ENCODE peak calls at places on chromosomes 12 and 14, in nine cellular contexts. P is mesendoderm; I is transverse colon; Z is naive thymus-derived CD4-positive, alpha-beta T cell; L is astrocyte; A is HTR-8/SVneo; T is AG09309; M is hepatic stellate cell; B is cardiac fibroblast. C is an unnamed sample.

GRCh38 chr12:75818863-75819262 is 212.7 kb downstream of the PHLDA1 start:
- DNase-seq in L (peak; percentile 51), Z (no peak), P (no peak), I (no peak), B (peak; percentile 42), M (peak; percentile 9), A (no peak), T (no peak), C (no peak)

GRCh38 chr12:38983117-38983571 is 77.8 kb upstream of the CPNE8 start:
- DNase-seq in P (no peak), I (no peak), Z (no peak), A (no peak), T (no peak), B (peak; percentile 20), L (no peak), M (no peak), C (no peak)

GRCh38 chr14:105836160-105836559 is 309.8 kb downstream of the TMEM121 start:
- DNase-seq in Z (no peak), B (no peak), M (no peak), A (no peak), P (no peak), T (no peak), L (no peak), I (no peak), C (no peak)

GRCh38 chr14:94462763-94463572 is 10.4 kb upstream of the SERPINA11 start:
- DNase-seq in A (no peak), M (no peak), P (no peak), L (no peak), T (no peak), Z (no peak), B (no peak), I (no peak), C (no peak)

GRCh38 chr14:76307786-76308780 is 67.9 kb upstream of the ESRRB start:
- DNase-seq in T (no peak), L (no peak), I (no peak), A (no peak), Z (no peak), B (no peak), P (peak; percentile 33), M (no peak), C (peak; percentile 44)

GRCh38 chr12:130504836-130505175 is 167.1 kb downstream of the PIWIL1 start:
- DNase-seq in A (no peak), Z (no peak), T (no peak), I (no peak), P (no peak), L (no peak), B (no peak), M (no peak), C (no peak)

GRCh38 chr12:26122681-26123481 is 2.0 kb downstream of the BHLHE41 start:
- DNase-seq in I (peak; percentile 75), P (no peak), A (peak; percentile 41), L (peak; percentile 82), M (peak; percentile 67), Z (no peak), T (no peak), B (peak; percentile 82), C (peak; percentile 29)

GRCh38 chr12:116863275-116863767 is 17.9 kb downstream of the HRK start:
- DNase-seq in L (peak; percentile 46), P (peak; percentile 79), T (no peak), M (no peak), A (no peak), Z (no peak), B (peak; percentile 61), I (peak; percentile 49), C (no peak)

GRCh38 chr14:95442633-95443021 is 73.8 kb downstream of the SYNE3 start:
- DNase-seq in T (peak; percentile 35), B (peak; percentile 83), Z (peak; percentile 51), M (peak; percentile 94), P (peak; percentile 82), A (peak; percentile 88), I (peak; percentile 87), L (peak; percentile 44), C (peak; percentile 89)

GRCh38 chr14:74638066-74638465 is 26.0 kb upstream of the LTBP2 start:
- DNase-seq in P (peak; percentile 57), I (no peak), Z (no peak), T (no peak), M (no peak), A (no peak), B (no peak), L (no peak), C (no peak)

GRCh38 chr14:71651228-71651627 is 281.0 kb upstream of the RGS6 start:
- DNase-seq in P (no peak), B (peak; percentile 95), A (peak; percentile 19), Z (no peak), M (peak; percentile 43), T (peak; percentile 91), L (peak; percentile 94), I (no peak), C (no peak)

GRCh38 chr14:103530390-103530789 is 1.4 kb downstream of the TRMT61A start:
- DNase-seq in M (no peak), I (no peak), B (no peak), P (peak; percentile 62), T (no peak), A (no peak), Z (no peak), L (no peak), C (no peak)

GRCh38 chr14:99158150-99158549 is 113.8 kb downstream of the BCL11B start:
- DNase-seq in L (no peak), Z (no peak), T (no peak), A (no peak), I (no peak), M (no peak), P (peak; percentile 48), B (no peak), C (no peak)

GRCh38 chr14:102878970-102879460 is 43.4 kb upstream of the AMN start:
- DNase-seq in A (no peak), T (no peak), B (peak; percentile 20), P (peak; percentile 52), L (no peak), Z (no peak), M (peak; percentile 42), I (peak; percentile 71), C (no peak)

GRCh38 chr12:67649165-67650126 is 901 bp downstream of the DYRK2 start:
- DNase-seq in I (peak; percentile 57), P (peak; percentile 29), L (no peak), B (no peak), A (no peak), T (no peak), Z (peak; percentile 25), M (peak; percentile 36), C (peak; percentile 45)

GRCh38 chr14:102907303-102907844 is 15.1 kb upstream of the AMN start:
- DNase-seq in M (no peak), A (no peak), T (no peak), Z (no peak), P (no peak), I (no peak), B (no peak), L (no peak), C (no peak)

GRCh38 chr12:107091989-107092641 is 1.2 kb downstream of the CRY1 start:
- DNase-seq in A (peak; percentile 66), P (peak; percentile 97), Z (peak; percentile 52), L (peak; percentile 91), I (peak; percentile 20), T (peak; percentile 90), B (peak; percentile 97), M (peak; percentile 68), C (no peak)

GRCh38 chr14:50399251-50400032 is 2.8 kb upstream of the CDKL1 start:
- DNase-seq in M (peak; percentile 22), I (peak; percentile 80), T (no peak), A (no peak), P (no peak), L (peak; percentile 11), B (peak; percentile 31), Z (no peak), C (no peak)

GRCh38 chr12:69977991-69978390 is 153.0 kb downstream of the MYRFL start:
- DNase-seq in I (no peak), T (no peak), M (no peak), L (no peak), P (no peak), B (no peak), Z (no peak), A (no peak), C (no peak)

GRCh38 chr12:97745406-97746101 is 282.9 kb downstream of the RMST start:
- DNase-seq in T (no peak), P (no peak), M (no peak), I (no peak), B (no peak), L (peak; percentile 21), A (no peak), Z (no peak), C (no peak)

GRCh38 chr14:21822109-21822508 is 148.5 kb upstream of the OR4E1 start:
- DNase-seq in T (no peak), B (no peak), M (no peak), P (no peak), A (no peak), L (no peak), Z (no peak), I (no peak), C (no peak)

GRCh38 chr12:5220835-5221234 is 177.2 kb downstream of the KCNA5 start:
- DNase-seq in M (no peak), B (no peak), A (no peak), L (peak; percentile 22), T (no peak), Z (no peak), I (no peak), P (peak; percentile 21), C (no peak)

C was measured in 8988T.